ENCODE peak calls at places on chromosomes 5 and 9, in six cellular contexts. One of them, this sample, is unnamed.

GRCh38 chr5:126871441-126871840 is 94.5 kb downstream of the LMNB1 start:
- DNase-seq in GM23338: no peak
- DNase-seq in hepatocyte: no peak
- DNase-seq in heart right ventricle: no peak
- DNase-seq in left ventricle myocardium inferior: no peak
- DNase-seq in OCI-LY7: no peak
- DNase-seq in this sample: no peak

GRCh38 chr5:140207250-140207954 is 32.4 kb downstream of the CYSTM1 start:
- DNase-seq in heart right ventricle: no peak
- DNase-seq in hepatocyte: no peak
- DNase-seq in left ventricle myocardium inferior: no peak
- DNase-seq in GM23338: no peak
- DNase-seq in OCI-LY7: no peak
- DNase-seq in this sample: no peak

GRCh38 chr9:107639426-107639825 is 149.9 kb upstream of the KLF4 start:
- DNase-seq in GM23338: no peak
- DNase-seq in hepatocyte: no peak
- DNase-seq in heart right ventricle: no peak
- DNase-seq in OCI-LY7: no peak
- DNase-seq in left ventricle myocardium inferior: no peak
- DNase-seq in this sample: no peak

GRCh38 chr9:22229069-22229468 is 217.6 kb upstream of the DMRTA1 start:
- DNase-seq in OCI-LY7: no peak
- DNase-seq in GM23338: peak
- DNase-seq in hepatocyte: no peak
- DNase-seq in heart right ventricle: no peak
- DNase-seq in left ventricle myocardium inferior: no peak
- DNase-seq in this sample: no peak

GRCh38 chr5:59357421-59357977 is 536.0 kb downstream of the PDE4D start:
- DNase-seq in OCI-LY7: no peak
- DNase-seq in GM23338: peak
- DNase-seq in left ventricle myocardium inferior: peak
- DNase-seq in hepatocyte: peak
- DNase-seq in heart right ventricle: peak
- DNase-seq in this sample: no peak

GRCh38 chr9:94813379-94813778 is 86.9 kb downstream of the AOPEP start:
- DNase-seq in hepatocyte: no peak
- DNase-seq in GM23338: no peak
- DNase-seq in left ventricle myocardium inferior: no peak
- DNase-seq in OCI-LY7: no peak
- DNase-seq in heart right ventricle: no peak
- DNase-seq in this sample: no peak

GRCh38 chr9:107674937-107675277 is 185.3 kb upstream of the KLF4 start:
- DNase-seq in GM23338: no peak
- DNase-seq in hepatocyte: no peak
- DNase-seq in left ventricle myocardium inferior: peak
- DNase-seq in heart right ventricle: no peak
- DNase-seq in OCI-LY7: no peak
- DNase-seq in this sample: no peak

GRCh38 chr5:16952968-16953671 is 17.0 kb upstream of the MYO10 start:
- DNase-seq in GM23338: no peak
- DNase-seq in OCI-LY7: no peak
- DNase-seq in hepatocyte: peak
- DNase-seq in heart right ventricle: no peak
- DNase-seq in left ventricle myocardium inferior: no peak
- DNase-seq in this sample: no peak

GRCh38 chr9:83538890-83539238 is 663 bp upstream of the FRMD3 start:
- DNase-seq in OCI-LY7: no peak
- DNase-seq in heart right ventricle: no peak
- DNase-seq in left ventricle myocardium inferior: no peak
- DNase-seq in hepatocyte: no peak
- DNase-seq in GM23338: peak
- DNase-seq in this sample: no peak
- TF ChIP-seq CTCF in OCI-LY7: no peak
- TF ChIP-seq CTCF in heart right ventricle: no peak
- TF ChIP-seq CTCF in left ventricle myocardium inferior: no peak
- TF ChIP-seq CTCF in hepatocyte: no peak
- TF ChIP-seq CTCF in GM23338: no peak
- TF ChIP-seq CTCF in this sample: no peak

GRCh38 chr5:82296929-82297328 is 18.8 kb upstream of the RPS23 start:
- DNase-seq in left ventricle myocardium inferior: no peak
- DNase-seq in heart right ventricle: no peak
- DNase-seq in OCI-LY7: no peak
- DNase-seq in hepatocyte: no peak
- DNase-seq in GM23338: peak
- DNase-seq in this sample: no peak
- TF ChIP-seq CTCF in left ventricle myocardium inferior: no peak
- TF ChIP-seq CTCF in heart right ventricle: no peak
- TF ChIP-seq CTCF in OCI-LY7: no peak
- TF ChIP-seq CTCF in hepatocyte: no peak
- TF ChIP-seq CTCF in GM23338: peak
- TF ChIP-seq CTCF in this sample: no peak

GRCh38 chr9:115373000-115373709 is 255.2 kb upstream of the TNC start:
- DNase-seq in heart right ventricle: no peak
- DNase-seq in left ventricle myocardium inferior: no peak
- DNase-seq in GM23338: no peak
- DNase-seq in OCI-LY7: no peak
- DNase-seq in hepatocyte: peak
- DNase-seq in this sample: no peak
- TF ChIP-seq CTCF in heart right ventricle: no peak
- TF ChIP-seq CTCF in left ventricle myocardium inferior: no peak
- TF ChIP-seq CTCF in GM23338: no peak
- TF ChIP-seq CTCF in OCI-LY7: no peak
- TF ChIP-seq CTCF in hepatocyte: no peak
- TF ChIP-seq CTCF in this sample: no peak

GRCh38 chr5:142769793-142770649 is at the start of gene ARHGAP26:
- DNase-seq in left ventricle myocardium inferior: peak
- DNase-seq in hepatocyte: peak
- DNase-seq in heart right ventricle: peak
- DNase-seq in GM23338: peak
- DNase-seq in OCI-LY7: peak
- DNase-seq in this sample: peak
- TF ChIP-seq CTCF in left ventricle myocardium inferior: peak
- TF ChIP-seq CTCF in hepatocyte: peak
- TF ChIP-seq CTCF in heart right ventricle: peak
- TF ChIP-seq CTCF in GM23338: no peak
- TF ChIP-seq CTCF in OCI-LY7: no peak
- TF ChIP-seq CTCF in this sample: peak

GRCh38 chr9:86856259-86856658 is 91.0 kb downstream of the GAS1 start:
- DNase-seq in left ventricle myocardium inferior: no peak
- DNase-seq in OCI-LY7: no peak
- DNase-seq in hepatocyte: no peak
- DNase-seq in GM23338: peak
- DNase-seq in heart right ventricle: no peak
- DNase-seq in this sample: no peak
- TF ChIP-seq CTCF in left ventricle myocardium inferior: no peak
- TF ChIP-seq CTCF in OCI-LY7: no peak
- TF ChIP-seq CTCF in hepatocyte: no peak
- TF ChIP-seq CTCF in GM23338: no peak
- TF ChIP-seq CTCF in heart right ventricle: no peak
- TF ChIP-seq CTCF in this sample: no peak

GRCh38 chr9:110133059-110133458 is 74.9 kb downstream of the C9orf152 start:
- DNase-seq in GM23338: no peak
- DNase-seq in left ventricle myocardium inferior: no peak
- DNase-seq in hepatocyte: no peak
- DNase-seq in heart right ventricle: no peak
- DNase-seq in OCI-LY7: no peak
- DNase-seq in this sample: no peak

GRCh38 chr9:110129460-110129859 is 78.5 kb downstream of the C9orf152 start:
- DNase-seq in hepatocyte: no peak
- DNase-seq in left ventricle myocardium inferior: no peak
- DNase-seq in heart right ventricle: no peak
- DNase-seq in GM23338: no peak
- DNase-seq in OCI-LY7: no peak
- DNase-seq in this sample: no peak

GRCh38 chr9:110130211-110130610 is 77.7 kb downstream of the C9orf152 start:
- DNase-seq in GM23338: peak
- DNase-seq in heart right ventricle: no peak
- DNase-seq in hepatocyte: no peak
- DNase-seq in left ventricle myocardium inferior: no peak
- DNase-seq in OCI-LY7: peak
- DNase-seq in this sample: no peak

GRCh38 chr9:110130791-110131416 is 77.1 kb downstream of the C9orf152 start:
- DNase-seq in GM23338: peak
- DNase-seq in hepatocyte: no peak
- DNase-seq in left ventricle myocardium inferior: no peak
- DNase-seq in OCI-LY7: no peak
- DNase-seq in heart right ventricle: no peak
- DNase-seq in this sample: no peak

GRCh38 chr9:110131499-110131898 is 76.5 kb downstream of the C9orf152 start:
- DNase-seq in hepatocyte: no peak
- DNase-seq in OCI-LY7: no peak
- DNase-seq in left ventricle myocardium inferior: no peak
- DNase-seq in GM23338: peak
- DNase-seq in heart right ventricle: no peak
- DNase-seq in this sample: no peak
- TF ChIP-seq CTCF in hepatocyte: no peak
- TF ChIP-seq CTCF in OCI-LY7: no peak
- TF ChIP-seq CTCF in left ventricle myocardium inferior: no peak
- TF ChIP-seq CTCF in GM23338: no peak
- TF ChIP-seq CTCF in heart right ventricle: no peak
- TF ChIP-seq CTCF in this sample: no peak

GRCh38 chr5:61009907-61010306 is 64.9 kb downstream of the NDUFAF2 start:
- DNase-seq in heart right ventricle: no peak
- DNase-seq in hepatocyte: no peak
- DNase-seq in left ventricle myocardium inferior: no peak
- DNase-seq in GM23338: no peak
- DNase-seq in OCI-LY7: no peak
- DNase-seq in this sample: no peak

DNA sequence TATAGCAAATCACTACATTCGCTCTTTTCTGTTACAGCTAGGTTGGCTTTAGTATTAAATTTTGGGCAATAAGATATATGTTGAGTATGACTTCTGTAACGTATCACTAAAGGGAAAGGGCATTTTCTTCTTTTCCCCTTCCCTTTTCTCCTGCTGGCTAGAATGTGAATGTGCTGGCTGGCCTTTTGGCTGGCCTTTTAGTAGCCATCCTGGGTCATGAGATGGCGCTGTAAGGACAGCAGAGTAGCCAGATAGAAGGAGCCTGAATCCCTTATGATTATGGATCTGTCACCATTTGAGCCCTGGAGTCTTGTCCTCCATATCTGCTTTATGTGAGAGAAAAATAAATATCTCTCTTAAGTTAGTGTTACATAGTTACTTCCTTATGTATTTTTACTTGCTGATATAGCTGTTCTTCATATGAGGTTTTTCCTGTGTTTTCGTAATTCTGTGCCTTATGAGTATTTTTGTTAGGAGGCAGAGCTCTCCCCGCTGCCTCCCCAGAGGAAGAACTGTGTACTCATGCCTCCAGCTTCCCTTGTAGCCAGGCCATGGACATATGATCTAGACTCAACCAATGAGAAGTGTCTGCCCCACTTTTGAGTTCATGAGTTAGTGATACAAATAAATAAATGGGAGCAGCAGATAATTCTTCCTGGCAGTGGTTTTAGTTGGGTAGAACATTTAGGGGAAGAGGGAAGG is 65.9 kb downstream of the NDUFAF2 start:
- DNase-seq in OCI-LY7: no peak
- DNase-seq in heart right ventricle: no peak
- DNase-seq in hepatocyte: no peak
- DNase-seq in GM23338: peak
- DNase-seq in left ventricle myocardium inferior: no peak
- DNase-seq in this sample: no peak
- TF ChIP-seq CTCF in OCI-LY7: no peak
- TF ChIP-seq CTCF in heart right ventricle: no peak
- TF ChIP-seq CTCF in hepatocyte: no peak
- TF ChIP-seq CTCF in GM23338: peak
- TF ChIP-seq CTCF in left ventricle myocardium inferior: no peak
- TF ChIP-seq CTCF in this sample: no peak

DNA sequence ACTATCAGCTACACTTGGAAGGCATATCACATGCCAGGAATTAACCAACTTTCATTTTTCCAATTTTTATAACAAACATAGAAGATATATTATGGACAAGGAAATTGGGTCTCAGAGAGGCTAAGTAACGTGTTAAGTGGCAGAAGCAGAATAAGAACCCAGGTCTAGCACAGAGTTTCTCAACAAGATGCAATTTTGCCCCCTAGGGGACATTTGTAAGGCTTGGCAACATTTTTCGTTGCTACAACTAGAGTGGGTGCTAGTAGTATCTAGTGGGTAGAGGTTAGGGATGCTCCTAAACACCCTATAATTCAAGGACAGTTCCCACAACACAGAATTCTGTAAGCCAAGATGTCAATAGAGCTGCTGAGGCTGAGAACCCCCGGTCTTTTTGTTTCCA is 180.6 kb downstream of the SNCAIP start:
- DNase-seq in OCI-LY7: peak
- DNase-seq in hepatocyte: no peak
- DNase-seq in left ventricle myocardium inferior: no peak
- DNase-seq in heart right ventricle: no peak
- DNase-seq in GM23338: peak
- DNase-seq in this sample: peak
- TF ChIP-seq CTCF in OCI-LY7: peak
- TF ChIP-seq CTCF in hepatocyte: peak
- TF ChIP-seq CTCF in left ventricle myocardium inferior: peak
- TF ChIP-seq CTCF in heart right ventricle: peak
- TF ChIP-seq CTCF in GM23338: peak
- TF ChIP-seq CTCF in this sample: no peak

DNA sequence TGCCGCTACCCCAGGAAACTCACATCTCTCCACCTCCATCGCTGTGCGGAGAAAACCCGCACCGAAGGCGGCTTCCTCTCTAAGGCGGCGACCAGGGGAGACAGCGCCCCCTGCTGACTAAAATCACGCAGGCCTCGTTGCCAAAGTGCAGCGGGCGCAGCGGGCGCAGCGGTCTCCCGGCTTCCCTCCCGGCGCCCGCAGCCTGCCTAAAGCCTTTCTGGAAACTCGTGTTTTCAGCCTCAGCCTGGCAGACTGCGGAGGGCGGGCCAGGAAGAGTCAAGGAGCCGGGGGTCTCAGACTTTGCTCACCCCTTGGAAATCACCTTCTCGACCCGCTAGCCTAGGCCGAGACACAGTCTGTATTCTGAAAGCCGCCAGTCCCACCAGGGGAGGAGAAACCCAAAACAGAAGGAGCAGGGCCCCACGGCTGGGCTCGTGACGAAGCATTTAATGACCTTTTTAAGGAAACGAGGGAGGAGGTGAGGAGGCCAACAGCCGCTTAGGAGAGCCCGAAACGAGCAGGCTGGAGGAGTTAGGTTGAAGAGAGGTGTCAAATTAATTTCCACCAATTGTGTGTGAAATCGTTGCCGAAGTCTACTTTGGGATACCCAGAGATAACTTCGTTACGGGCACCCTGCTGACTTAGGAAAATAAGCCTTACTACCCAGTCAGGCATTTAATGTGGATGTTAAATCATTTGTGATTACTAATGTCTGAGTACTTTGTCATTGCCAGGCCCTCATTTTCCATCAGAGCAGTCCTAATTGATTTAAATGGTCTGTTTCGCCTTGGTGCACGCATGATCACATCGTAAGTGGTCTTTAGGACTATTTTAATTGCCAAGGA is 7.3 kb upstream of the FOXB2 start:
- DNase-seq in left ventricle myocardium inferior: peak
- DNase-seq in OCI-LY7: peak
- DNase-seq in hepatocyte: peak
- DNase-seq in GM23338: peak
- DNase-seq in heart right ventricle: peak
- DNase-seq in this sample: peak
- TF ChIP-seq CTCF in left ventricle myocardium inferior: peak
- TF ChIP-seq CTCF in OCI-LY7: peak
- TF ChIP-seq CTCF in hepatocyte: peak
- TF ChIP-seq CTCF in GM23338: peak
- TF ChIP-seq CTCF in heart right ventricle: peak
- TF ChIP-seq CTCF in this sample: peak

This sample was measured in GM13976.